ENCODE peak calls at places on chromosome 16, in seven cellular contexts. U is heart right ventricle; P is thoracic aorta; A is WTC11; C is Peyer's patch; H is RWPE1; E is CD8-positive, alpha-beta T cell. W is an unnamed sample.

GRCh38 chr16:58128721-58129096 is 472 bp downstream of the CFAP20 start:
- DNase-seq in A (peak), U (no peak), E (no peak), P (no peak), C (peak), H (no peak), W (peak)

GRCh38 chr16:50940275-50940854 is 198.5 kb downstream of the CYLD start:
- DNase-seq in C (no peak), H (no peak), A (no peak), U (no peak), E (no peak), P (no peak), W (no peak)

GRCh38 chr16:86882586-86883280 is 304.4 kb downstream of the FOXL1 start:
- DNase-seq in U (peak), E (no peak), H (peak), C (no peak), A (no peak), P (no peak), W (no peak)

GRCh38 chr16:3214904-3215600 is 19.9 kb downstream of the ZNF200 start:
- DNase-seq in A (no peak), C (peak), H (no peak), U (no peak), E (no peak), P (no peak), W (no peak)

GRCh38 chr16:67943256-67943618 is 683 bp downstream of the LCAT start:
- DNase-seq in U (no peak), A (no peak), P (no peak), C (no peak), E (no peak), H (no peak), W (no peak)

GRCh38 chr16:54460254-54460860 is 173.8 kb upstream of the IRX3 start:
- DNase-seq in A (no peak), C (no peak), U (no peak), E (no peak), H (no peak), P (no peak), W (no peak)

GRCh38 chr16:20241321-20241720 is 86.0 kb downstream of the GP2 start:
- DNase-seq in P (no peak), A (no peak), C (no peak), E (no peak), H (no peak), U (no peak), W (no peak)

GRCh38 chr16:24745791-24746190 is 16.3 kb downstream of the TNRC6A start:
- DNase-seq in H (no peak), P (no peak), U (no peak), E (no peak), A (no peak), C (no peak), W (no peak)

GRCh38 chr16:48622456-48623303 is 12.7 kb upstream of the N4BP1 start:
- DNase-seq in H (no peak), C (peak), A (no peak), U (no peak), E (no peak), P (no peak), W (no peak)

GRCh38 chr16:5252800-5253199 is 155.2 kb upstream of the EEF2KMT start:
- DNase-seq in U (no peak), C (no peak), E (no peak), A (peak), H (no peak), P (no peak), W (no peak)

GRCh38 chr16:66662445-66663194 is 33.9 kb downstream of the CMTM4 start:
- DNase-seq in H (peak), A (no peak), E (no peak), U (no peak), C (peak), P (no peak), W (no peak)

GRCh38 chr16:64470916-64471315 is 650.9 kb downstream of the CDH11 start:
- DNase-seq in A (no peak), H (no peak), E (no peak), U (no peak), P (no peak), C (no peak), W (no peak)

GRCh38 chr16:3656491-3657468 is 2.3 kb downstream of the DNASE1 start:
- DNase-seq in U (no peak), P (no peak), A (peak), E (peak), C (peak), H (peak), W (no peak)

GRCh38 chr16:89048087-89048729 is 45.4 kb upstream of the ACSF3 start:
- DNase-seq in P (no peak), E (no peak), A (no peak), H (no peak), C (no peak), U (no peak), W (no peak)

GRCh38 chr16:88976359-88977027 is 514 bp downstream of the CBFA2T3 start:
- DNase-seq in P (no peak), E (no peak), H (no peak), U (no peak), C (peak), A (no peak), W (no peak)

GRCh38 chr16:74607967-74608356 is 1.0 kb upstream of the GLG1 start:
- DNase-seq in E (no peak), H (no peak), U (no peak), P (no peak), A (peak), C (no peak), W (peak)

GRCh38 chr16:75000481-75001081 is 1.8 kb downstream of the ZNRF1 start:
- DNase-seq in H (peak), E (no peak), C (no peak), P (no peak), U (no peak), A (no peak), W (no peak)

GRCh38 chr16:73037331-73037745 is 10.6 kb downstream of the ZFHX3 start:
- DNase-seq in P (no peak), C (no peak), E (no peak), U (no peak), H (no peak), A (no peak), W (no peak)

GRCh38 chr16:83353241-83353640 is 454.5 kb upstream of the HSBP1 start:
- DNase-seq in A (no peak), C (no peak), U (no peak), H (no peak), P (no peak), E (no peak), W (no peak)

GRCh38 chr16:54286330-54287017 is at the start of gene IRX3:
- DNase-seq in A (peak), H (peak), C (peak), U (peak), P (no peak), E (no peak), W (peak)

GRCh38 chr16:73483934-73484712 is 436.2 kb upstream of the ZFHX3 start:
- DNase-seq in P (no peak), A (no peak), C (no peak), H (no peak), E (no peak), U (no peak), W (no peak)

GRCh38 chr16:30491744-30492308 is 19.3 kb downstream of the ITGAL start:
- DNase-seq in H (peak), P (no peak), U (peak), A (no peak), E (peak), C (no peak), W (no peak)

GRCh38 chr16:66014221-66014620 is 352.3 kb upstream of the CDH5 start:
- DNase-seq in C (no peak), U (no peak), P (no peak), A (no peak), H (no peak), E (no peak), W (no peak)

GRCh38 chr16:68003031-68003430 is 3.7 kb upstream of the DPEP2 start:
- DNase-seq in U (no peak), A (no peak), C (no peak), H (no peak), E (no peak), P (no peak), W (no peak)

GRCh38 chr16:49679085-49679484 is 176.8 kb downstream of the ZNF423 start:
- DNase-seq in E (no peak), C (no peak), P (no peak), H (no peak), A (no peak), U (no peak), W (no peak)

GRCh38 chr16:82715833-82716232 is 89.1 kb downstream of the CDH13 start:
- DNase-seq in C (no peak), P (no peak), A (no peak), E (no peak), H (no peak), U (peak), W (no peak)

GRCh38 chr16:67449739-67450138 is 18.8 kb downstream of the HSD11B2 start:
- DNase-seq in H (no peak), A (no peak), E (no peak), U (peak), P (no peak), C (no peak), W (no peak)

GRCh38 chr16:68450741-68451140 is 2.4 kb upstream of the SMPD3 start:
- DNase-seq in U (no peak), P (no peak), H (no peak), E (no peak), C (no peak), A (no peak), W (no peak)

GRCh38 chr16:48164907-48165715 is 9.3 kb upstream of the ABCC12 start:
- DNase-seq in H (peak), C (peak), U (peak), P (peak), E (peak), A (peak), W (peak)

DNA sequence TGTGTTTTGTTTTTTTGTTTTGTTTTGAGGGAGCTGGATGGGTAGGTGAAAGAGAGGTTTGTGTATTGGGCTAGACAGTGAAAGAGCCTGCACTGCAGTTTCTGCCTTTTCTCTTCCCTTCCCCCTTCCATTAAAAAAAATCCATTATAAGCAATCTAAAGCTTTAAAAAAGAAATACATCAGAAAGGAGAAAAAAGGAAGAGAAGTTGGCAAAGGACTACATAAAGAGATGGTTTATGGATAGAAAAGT is 10.7 kb upstream of the EEF2K start:
- DNase-seq in A (no peak), E (no peak), H (no peak), P (no peak), U (no peak), C (no peak), W (no peak)
- TF ChIP-seq CTCF in A (no peak), E (no peak), H (no peak), P (no peak), U (no peak), C (no peak), W (no peak)

DNA sequence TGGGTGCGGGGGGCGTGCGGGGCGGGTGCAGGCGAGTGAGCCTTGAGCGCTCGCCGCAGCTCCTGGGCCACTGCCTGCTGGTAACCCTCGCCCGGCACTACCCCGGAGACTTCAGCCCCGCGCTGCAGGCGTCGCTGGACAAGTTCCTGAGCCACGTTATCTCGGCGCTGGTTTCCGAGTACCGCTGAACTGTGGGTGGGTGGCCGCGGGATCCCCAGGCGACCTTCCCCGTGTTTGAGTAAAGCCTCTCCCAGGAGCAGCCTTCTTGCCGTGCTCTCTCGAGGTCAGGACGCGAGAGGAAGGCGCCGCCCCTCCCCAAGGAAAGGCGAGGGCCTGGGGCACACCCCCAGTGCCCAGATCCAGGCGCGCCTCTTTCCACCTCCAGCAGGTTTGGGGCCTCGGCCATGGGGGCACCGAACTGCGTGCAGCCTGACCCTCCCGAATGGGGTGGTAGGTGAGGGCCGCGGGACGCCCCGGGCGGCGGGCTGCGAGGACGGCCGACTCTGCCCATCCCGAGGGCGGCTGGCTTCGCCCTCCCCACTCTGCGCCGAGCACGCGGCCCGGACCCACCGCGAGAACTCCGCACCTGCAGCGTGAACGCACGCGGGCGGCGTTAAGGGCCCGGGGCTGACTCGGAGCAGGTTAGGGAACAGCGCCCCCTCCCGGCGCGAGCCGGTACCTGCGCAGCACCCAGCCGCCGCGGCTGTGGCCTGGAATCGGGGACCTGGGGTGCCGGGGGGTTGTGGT is 835 bp downstream of the HBQ1 start:
- DNase-seq in A (peak), H (peak), P (no peak), U (peak), E (peak), C (peak), W (peak)
- TF ChIP-seq CTCF in A (peak), H (peak), P (peak), U (peak), E (peak), C (peak), W (peak)

GRCh38 chr16:6684076-6684673 is 648.5 kb upstream of the RBFOX1 start:
- DNase-seq in A (no peak), P (no peak), E (no peak), H (peak), C (no peak), U (no peak), W (peak)

GRCh38 chr16:6687593-6687992 is 645.1 kb upstream of the RBFOX1 start:
- DNase-seq in A (no peak), C (no peak), E (no peak), P (no peak), H (no peak), U (no peak), W (no peak)

GRCh38 chr16:6682142-6682811 is 650.4 kb upstream of the RBFOX1 start:
- DNase-seq in H (no peak), E (no peak), A (peak), P (no peak), U (no peak), C (peak), W (peak)
- TF ChIP-seq CTCF in H (peak), E (no peak), A (peak), P (no peak), U (peak), C (peak), W (peak)

GRCh38 chr16:56426585-56426984 is 1.2 kb upstream of the AMFR start:
- DNase-seq in C (no peak), A (no peak), U (no peak), H (no peak), E (no peak), P (no peak), W (no peak)

GRCh38 chr16:56424404-56424765 is 960 bp downstream of the AMFR start:
- DNase-seq in H (peak), C (no peak), E (no peak), U (peak), A (no peak), P (no peak), W (no peak)

GRCh38 chr16:56423584-56424403 is 1.6 kb downstream of the AMFR start:
- DNase-seq in E (no peak), A (no peak), P (no peak), C (no peak), H (no peak), U (no peak), W (no peak)

GRCh38 chr16:56424791-56425438 is 430 bp downstream of the AMFR start:
- DNase-seq in U (peak), A (peak), H (peak), C (peak), E (peak), P (no peak), W (no peak)

DNA sequence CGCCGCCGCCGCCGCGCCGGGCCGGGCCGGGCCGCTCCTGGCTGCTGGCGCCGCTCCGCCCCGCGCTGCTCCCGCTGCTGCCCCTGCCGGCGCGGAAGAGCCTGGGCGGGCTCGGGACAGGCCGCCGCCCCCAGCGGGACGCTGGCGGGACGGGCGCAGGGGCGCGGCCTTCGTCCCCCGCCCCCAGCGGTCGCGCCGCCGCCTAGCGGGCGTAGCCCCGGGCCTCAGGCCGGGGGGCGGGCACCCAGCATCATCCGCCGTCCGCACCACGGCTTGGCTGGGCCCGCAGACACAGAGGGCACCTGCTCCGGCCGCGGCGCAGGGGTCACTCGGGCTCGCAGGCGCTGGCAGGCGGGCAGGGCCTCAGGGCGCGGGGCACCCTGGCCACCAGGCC is at the start of gene AMFR:
- DNase-seq in E (peak), A (peak), P (no peak), H (peak), U (peak), C (peak), W (peak)
- TF ChIP-seq CTCF in E (peak), A (peak), P (peak), H (peak), U (peak), C (peak), W (no peak)

GRCh38 chr16:27353853-27354252 is 40.1 kb downstream of the IL4R start:
- DNase-seq in H (no peak), U (no peak), P (no peak), C (no peak), E (no peak), A (no peak), W (no peak)

GRCh38 chr16:27356794-27357193 is 43.0 kb downstream of the IL4R start:
- DNase-seq in H (no peak), A (no peak), C (no peak), P (no peak), E (no peak), U (no peak), W (no peak)

GRCh38 chr16:27352026-27352425 is 38.3 kb downstream of the IL4R start:
- DNase-seq in A (no peak), E (no peak), C (no peak), H (no peak), U (no peak), P (no peak), W (no peak)

GRCh38 chr16:27359051-27359450 is 42.9 kb upstream of the IL21R start:
- DNase-seq in H (no peak), A (no peak), C (no peak), E (no peak), U (no peak), P (no peak), W (no peak)

DNA sequence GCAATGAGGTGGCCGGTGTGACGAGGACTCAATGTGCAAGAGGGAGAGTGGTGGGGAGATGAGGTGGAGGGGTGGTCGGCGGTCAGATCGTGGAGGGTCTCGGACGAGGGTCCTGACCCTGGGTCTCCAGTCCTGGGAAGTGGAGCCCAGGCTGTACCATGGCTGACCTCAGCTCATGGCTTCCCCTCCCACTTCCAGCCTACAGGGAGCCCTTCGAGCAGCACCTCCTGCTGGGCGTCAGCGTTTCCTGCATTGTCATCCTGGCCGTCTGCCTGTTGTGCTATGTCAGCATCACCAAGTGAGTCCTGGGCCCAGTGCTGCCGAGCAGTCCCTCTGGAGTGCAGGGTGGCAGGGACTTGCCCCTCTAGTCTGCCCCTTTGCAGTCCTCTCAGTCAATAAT is 41.8 kb downstream of the IL4R start:
- DNase-seq in H (no peak), C (peak), U (peak), P (no peak), A (peak), E (no peak), W (peak)
- TF ChIP-seq CTCF in H (no peak), C (peak), U (peak), P (no peak), A (no peak), E (peak), W (peak)

DNA sequence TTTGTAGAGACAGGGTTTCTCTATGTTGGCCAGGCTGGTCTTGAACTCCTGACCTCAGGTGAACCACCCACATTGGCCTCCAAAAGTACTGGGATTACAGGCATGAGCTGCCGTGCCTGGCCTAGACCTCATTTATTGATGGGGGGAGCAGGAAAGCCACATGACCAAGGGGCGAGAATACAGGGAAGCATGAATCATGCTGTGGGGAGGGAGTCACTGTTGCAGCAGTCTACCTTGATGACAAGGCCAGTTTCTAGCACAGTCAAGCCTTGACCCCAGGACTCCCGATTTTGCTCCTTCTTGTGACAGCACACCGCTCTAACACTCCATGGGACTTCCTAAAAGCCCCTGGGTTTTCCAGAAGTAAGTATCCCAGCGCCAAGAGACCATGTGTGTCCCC is 42.9 kb upstream of the IRF8 start:
- DNase-seq in U (no peak), H (no peak), A (no peak), E (no peak), C (no peak), P (no peak), W (no peak)
- TF ChIP-seq CTCF in U (no peak), H (no peak), A (no peak), E (no peak), C (no peak), P (no peak), W (no peak)

GRCh38 chr16:87930456-87930855 is 5.9 kb downstream of the CA5A start:
- DNase-seq in E (no peak), U (no peak), H (no peak), C (no peak), P (no peak), A (peak), W (no peak)
- TF ChIP-seq CTCF in E (no peak), U (peak), H (no peak), C (no peak), P (no peak), A (no peak), W (no peak)

W was measured in endothelial cell.